ENCODE peak calls at places on chromosome 15, in ten cellular contexts. A, F, H, X, D, E, G, M, Y and U are unnamed samples.
A peak's percentile ranks its signal among the peaks of the same experiment; 100 is the strongest.

GRCh38 chr15:91100561-91101355 is 701 bp downstream of the SV2B start:
- DNase-seq in D (peak; percentile 57), F (no peak), Y (no peak), G (peak; percentile 6), E (no peak), M (no peak), A (no peak), H (peak; percentile 13), X (no peak), U (no peak)

GRCh38 chr15:71691700-71692417 is 118.5 kb upstream of the NR2E3 start:
- DNase-seq in F (no peak), A (peak; percentile 71), G (peak; percentile 97), Y (peak; percentile 42), E (peak; percentile 39), H (peak; percentile 67), X (peak; percentile 13), D (peak; percentile 27), M (peak; percentile 21), U (no peak)

GRCh38 chr15:66153549-66154415 is 99.8 kb downstream of the MEGF11 start:
- DNase-seq in X (no peak), D (no peak), E (no peak), Y (no peak), H (no peak), F (no peak), A (no peak), G (no peak), M (no peak), U (no peak)

GRCh38 chr15:97023131-97023844 is 692.8 kb downstream of the NR2F2 start:
- DNase-seq in D (no peak), Y (no peak), M (no peak), F (peak; percentile 25), G (peak; percentile 68), E (no peak), X (no peak), H (no peak), A (no peak), U (no peak)

GRCh38 chr15:31108836-31109235 is 7.3 kb upstream of the TRPM1 start:
- DNase-seq in H (no peak), D (no peak), G (peak; percentile 21), F (no peak), M (no peak), E (no peak), X (no peak), A (no peak), Y (no peak), U (no peak)

GRCh38 chr15:71813723-71814470 is 3.5 kb downstream of the NR2E3 start:
- DNase-seq in H (no peak), X (no peak), F (no peak), E (no peak), Y (no peak), D (no peak), G (no peak), M (no peak), A (no peak), U (no peak)

GRCh38 chr15:71730277-71731144 is 79.8 kb upstream of the NR2E3 start:
- DNase-seq in E (peak; percentile 64), X (no peak), G (peak; percentile 60), A (peak; percentile 49), Y (peak; percentile 58), M (peak; percentile 39), H (peak; percentile 81), D (peak; percentile 64), F (peak; percentile 18), U (no peak)

GRCh38 chr15:65578904-65579728 is 31.8 kb downstream of the INTS14 start:
- DNase-seq in E (no peak), H (no peak), X (no peak), F (no peak), G (no peak), A (no peak), D (peak; percentile 50), Y (no peak), M (no peak), U (no peak)

GRCh38 chr15:45457215-45457614 is 65.3 kb downstream of the SLC30A4 start:
- DNase-seq in A (no peak), M (no peak), F (no peak), G (no peak), X (no peak), D (peak; percentile 56), H (no peak), E (no peak), Y (no peak), U (no peak)

GRCh38 chr15:45456212-45457106 is 66.1 kb downstream of the SLC30A4 start:
- DNase-seq in Y (no peak), H (peak; percentile 99), E (peak; percentile 30), G (peak; percentile 100), D (peak; percentile 50), A (peak; percentile 55), M (peak; percentile 58), F (peak; percentile 88), X (peak; percentile 48), U (no peak)

GRCh38 chr15:45457641-45458539 is 64.7 kb downstream of the SLC30A4 start:
- DNase-seq in F (peak; percentile 61), X (peak; percentile 42), G (peak; percentile 60), Y (peak; percentile 53), E (peak; percentile 82), D (peak; percentile 88), A (peak; percentile 75), M (peak; percentile 51), H (peak; percentile 89), U (no peak)

GRCh38 chr15:45451265-45451664 is 71.3 kb downstream of the SLC30A4 start:
- DNase-seq in G (no peak), M (no peak), X (no peak), H (no peak), Y (no peak), D (no peak), A (no peak), F (no peak), E (no peak), U (no peak)

DNA sequence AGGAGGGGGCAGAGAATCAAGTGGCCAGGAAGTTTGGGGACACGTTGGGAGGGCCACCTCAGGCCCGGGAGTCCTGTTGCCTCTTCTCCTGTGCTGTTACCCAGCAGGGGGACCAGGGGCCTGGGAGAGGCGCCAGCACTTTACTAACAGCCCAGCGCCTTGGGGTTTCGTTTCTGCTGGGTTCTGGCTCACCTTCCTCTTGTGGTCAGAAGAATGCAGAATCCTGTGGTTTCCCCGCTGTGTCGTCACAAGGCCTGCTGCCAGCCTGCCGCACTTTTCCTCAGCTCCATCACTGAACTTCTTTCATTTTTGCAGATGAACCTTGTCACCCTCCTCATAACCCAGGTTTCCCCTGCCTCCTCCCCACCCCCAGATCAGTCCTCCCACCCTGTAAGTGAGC is 67.7 kb downstream of the SLC30A4 start:
- DNase-seq in A (peak; percentile 86), E (peak; percentile 53), H (peak; percentile 94), F (peak; percentile 66), Y (peak; percentile 57), D (no peak), M (peak; percentile 44), X (peak; percentile 58), G (peak; percentile 97), U (no peak)
- TF ChIP-seq CTCF in A (no peak), E (no peak), H (no peak), F (no peak), Y (no peak), D (no peak), M (no peak), X (no peak), G (peak; percentile 24), U (peak; percentile 38)

GRCh38 chr15:45522179-45522930 is at the start of gene SLC30A4:
- DNase-seq in X (peak; percentile 78), D (peak; percentile 81), A (peak; percentile 67), E (peak; percentile 54), Y (peak; percentile 84), H (peak; percentile 85), G (peak; percentile 66), F (no peak), M (peak; percentile 54), U (no peak)
- TF ChIP-seq CTCF in X (peak; percentile 52), D (peak; percentile 71), A (peak; percentile 42), E (peak; percentile 61), Y (peak; percentile 33), H (peak; percentile 50), G (peak; percentile 18), F (no peak), M (peak; percentile 39), U (peak; percentile 82)

DNA sequence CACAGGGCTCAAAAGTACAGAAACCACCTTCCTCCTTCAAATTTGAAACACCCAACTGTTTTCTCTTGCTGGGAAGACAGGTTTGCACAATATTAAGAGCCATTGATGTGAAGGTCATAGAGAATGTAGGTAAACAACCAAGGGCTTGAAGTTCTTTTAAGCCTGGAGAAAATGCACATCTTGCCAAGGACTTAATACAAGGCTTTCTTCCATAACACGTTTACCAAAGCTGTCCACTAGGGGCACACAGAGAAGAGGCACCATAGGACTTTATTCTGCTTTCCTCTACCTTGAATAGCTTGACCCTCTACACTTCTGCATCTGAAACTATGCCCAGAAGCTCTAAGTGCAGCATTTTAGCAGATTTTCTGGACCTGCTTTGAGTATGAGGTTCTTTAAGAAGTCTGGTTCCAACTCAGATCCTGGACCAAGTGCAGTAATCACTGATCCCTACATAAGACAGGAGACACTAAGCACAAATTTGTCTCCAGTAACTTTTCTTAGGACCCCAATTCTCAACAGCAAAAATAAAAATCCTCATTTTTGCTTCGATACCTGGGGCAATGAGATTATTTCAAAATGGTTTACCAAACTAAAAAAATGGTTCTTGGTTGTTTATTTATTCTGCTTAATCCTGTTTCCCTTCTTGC is 138.0 kb downstream of the FBN1 start:
- DNase-seq in F (no peak), G (peak; percentile 59), E (peak; percentile 25), Y (no peak), A (no peak), M (no peak), H (peak; percentile 67), X (no peak), D (peak; percentile 70), U (no peak)
- TF ChIP-seq CTCF in F (peak; percentile 63), G (peak; percentile 76), E (peak; percentile 58), Y (peak; percentile 47), A (peak; percentile 45), M (peak; percentile 60), H (peak; percentile 65), X (peak; percentile 42), D (peak; percentile 84), U (peak; percentile 80)

DNA sequence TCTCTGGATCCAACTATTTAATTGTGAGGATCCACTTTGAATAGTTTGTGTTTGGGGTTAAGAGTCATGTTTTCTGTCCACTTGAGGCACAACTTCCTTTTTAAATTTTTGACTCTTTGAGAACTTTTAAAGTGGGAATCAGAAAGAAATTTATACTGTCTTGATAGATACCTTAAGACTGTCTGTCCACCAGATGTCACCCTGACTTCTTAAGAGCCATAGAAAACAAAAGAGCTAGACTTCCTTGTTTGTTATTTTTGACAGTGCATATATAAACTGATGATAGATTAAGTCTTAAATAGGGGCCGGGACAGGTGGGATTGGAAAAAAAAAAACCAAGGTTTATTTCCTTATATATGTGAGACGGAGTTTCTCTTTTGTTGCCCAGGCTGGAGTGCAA is 52.1 kb upstream of the WDR72 start:
- DNase-seq in E (no peak), F (no peak), Y (no peak), A (no peak), X (no peak), H (no peak), G (no peak), M (no peak), D (no peak), U (no peak)
- TF ChIP-seq CTCF in E (peak; percentile 25), F (no peak), Y (no peak), A (no peak), X (no peak), H (no peak), G (peak; percentile 5), M (no peak), D (peak; percentile 69), U (peak; percentile 79)

GRCh38 chr15:77094397-77095030 is 23.6 kb upstream of the TSPAN3 start:
- DNase-seq in F (no peak), E (no peak), M (no peak), X (no peak), H (no peak), D (peak; percentile 77), A (no peak), Y (no peak), G (no peak), U (no peak)
- TF ChIP-seq CTCF in F (no peak), E (no peak), M (no peak), X (no peak), H (peak; percentile 12), D (peak; percentile 76), A (no peak), Y (no peak), G (peak; percentile 11), U (peak; percentile 55)

GRCh38 chr15:69749797-69750196 is 297.2 kb downstream of the RPLP1 start:
- DNase-seq in H (no peak), X (no peak), A (no peak), E (no peak), G (no peak), Y (no peak), M (no peak), F (no peak), D (no peak), U (no peak)
- TF ChIP-seq CTCF in H (peak; percentile 8), X (no peak), A (no peak), E (peak; percentile 12), G (peak; percentile 33), Y (peak; percentile 16), M (no peak), F (no peak), D (peak; percentile 37), U (peak; percentile 63)